ENCODE peak calls at places on chromosome 6, in six cellular contexts. T, K, E, O, J and I are unnamed samples.

GRCh38 chr6:35973670-35974222 is 50.7 kb downstream of the SLC26A8 start:
- DNase-seq in T (no peak), K (no peak), E (no peak), O (no peak), J (no peak), I (no peak)

GRCh38 chr6:87396595-87397392 is 11.0 kb upstream of the CFAP206 start:
- DNase-seq in T (no peak), K (peak), E (no peak), O (peak), J (no peak), I (peak)

GRCh38 chr6:107763959-107764358 is 60.2 kb downstream of the SCML4 start:
- DNase-seq in T (no peak), K (no peak), E (peak), O (no peak), J (no peak), I (no peak)

GRCh38 chr6:93571341-93571740 is 152.0 kb upstream of the EPHA7 start:
- DNase-seq in T (no peak), K (no peak), E (no peak), O (no peak), J (no peak), I (no peak)

GRCh38 chr6:73719041-73719440 is 23.0 kb downstream of the CD109 start:
- DNase-seq in T (no peak), K (no peak), E (no peak), O (no peak), J (no peak), I (no peak)

GRCh38 chr6:34115396-34116314 is 30.2 kb downstream of the GRM4 start:
- DNase-seq in T (no peak), K (no peak), E (no peak), O (peak), J (no peak), I (peak)

GRCh38 chr6:8361259-8361658 is 74.1 kb downstream of the SLC35B3 start:
- DNase-seq in T (no peak), K (no peak), E (no peak), O (no peak), J (no peak), I (no peak)

GRCh38 chr6:168120390-168121307 is 41.6 kb upstream of the FRMD1 start:
- DNase-seq in T (no peak), K (no peak), E (no peak), O (no peak), J (no peak), I (no peak)

GRCh38 chr6:43274916-43275597 is 23.0 kb upstream of the SLC22A7 start:
- DNase-seq in T (no peak), K (no peak), E (no peak), O (no peak), J (no peak), I (no peak)

GRCh38 chr6:158047120-158047518 is 65.5 kb downstream of the SYNJ2 start:
- DNase-seq in T (no peak), K (no peak), E (peak), O (no peak), J (no peak), I (no peak)

GRCh38 chr6:42523158-42523814 is 40.5 kb upstream of the UBR2 start:
- DNase-seq in T (no peak), K (no peak), E (peak), O (no peak), J (no peak), I (no peak)

GRCh38 chr6:110979565-110980096 is 2.2 kb upstream of the RPF2 start:
- DNase-seq in T (no peak), K (no peak), E (no peak), O (no peak), J (no peak), I (no peak)

GRCh38 chr6:113696960-113697359 is 160.2 kb upstream of the MARCKS start:
- DNase-seq in T (no peak), K (no peak), E (peak), O (no peak), J (no peak), I (no peak)

GRCh38 chr6:109867009-109867969 is 110.8 kb upstream of the GPR6 start:
- DNase-seq in T (no peak), K (no peak), E (peak), O (no peak), J (no peak), I (no peak)

GRCh38 chr6:165536911-165537310 is 126.1 kb downstream of the PDE10A start:
- DNase-seq in T (no peak), K (no peak), E (no peak), O (no peak), J (no peak), I (no peak)